ENCODE peak calls at places on chromosomes 4 and X, in six cellular contexts. U is anterior cingulate cortex; I is stimulated activated CD8-positive, alpha-beta memory T cell treated with anti-CD3 and anti-CD28 coated beads, Interleukin-7, amount 100 ng/mL, for 1 hour; Y is activated CD8-positive, alpha-beta memory T cell treated with anti-CD3 and anti-CD28 coated beads for 24 hours; K is AG08395; G is heart right ventricle. E is an unnamed sample.

GRCh38 chr4:71293705-71294104 is 45.1 kb upstream of the SLC4A4 start:
- DNase-seq in U (no peak), I (no peak), Y (no peak), K (no peak), G (no peak), E (no peak)

GRCh38 chrX:53440631-53441517 is 6.7 kb upstream of the HSD17B10 start:
- DNase-seq in U (peak; percentile 0), I (no peak), Y (peak; percentile 68), K (peak; percentile 66), G (peak; percentile 18), E (peak; percentile 77)

GRCh38 chrX:71609095-71609750 is 9.1 kb downstream of the CXCR3 start:
- DNase-seq in U (no peak), I (no peak), Y (no peak), K (no peak), G (no peak), E (no peak)

GRCh38 chr4:149702414-149703108 is 113.1 kb downstream of the IQCM start:
- DNase-seq in U (no peak), I (no peak), Y (no peak), K (no peak), G (no peak), E (no peak)

GRCh38 chrX:2714551-2714950 is 23.5 kb downstream of the CD99 start:
- DNase-seq in U (no peak), I (no peak), Y (no peak), K (no peak), G (no peak), E (no peak)

GRCh38 chr4:150828159-150828558 is 186.9 kb downstream of the LRBA start:
- DNase-seq in U (no peak), I (peak; percentile 5), Y (peak; percentile 62), K (no peak), G (no peak), E (no peak)

GRCh38 chr4:28357985-28358384 is 1497.3 kb downstream of the STIM2 start:
- DNase-seq in U (no peak), I (no peak), Y (no peak), K (peak; percentile 4), G (no peak), E (no peak)

GRCh38 chr4:20017035-20017434 is 234.7 kb upstream of the SLIT2 start:
- DNase-seq in U (no peak), I (no peak), Y (no peak), K (peak; percentile 67), G (no peak), E (no peak)

GRCh38 chr4:1531683-1532548 is 125.7 kb upstream of the NKX1-1 start:
- DNase-seq in U (no peak), I (no peak), Y (no peak), K (no peak), G (no peak), E (peak; percentile 18)

GRCh38 chr4:47528651-47529050 is 43.6 kb downstream of the ATP10D start:
- DNase-seq in U (no peak), I (no peak), Y (no peak), K (no peak), G (no peak), E (no peak)